ENCODE peak calls at places on chromosomes 6 and 20, in four cellular contexts. V is transverse colon, S is sigmoid colon, J is GM12892. X is an unnamed sample.

GRCh38 chr6:101396552-101397173 is 3.2 kb downstream of the GRIK2 start:
- DNase-seq in V (peak; percentile 60), S (no peak), J (no peak), X (no peak)

GRCh38 chr6:10381133-10381829 is 33.6 kb downstream of the TFAP2A start:
- DNase-seq in V (no peak), S (no peak), J (no peak), X (no peak)

GRCh38 chr20:418858-419365 is 10.8 kb downstream of the RBCK1 start:
- DNase-seq in V (no peak), S (no peak), J (no peak), X (peak; percentile 68)

GRCh38 chr6:129105035-129105434 is 222.1 kb downstream of the LAMA2 start:
- DNase-seq in V (no peak), S (no peak), J (no peak), X (no peak)

GRCh38 chr20:16701296-16701695 is 28.5 kb upstream of the SNRPB2 start:
- DNase-seq in V (no peak), S (no peak), J (no peak), X (no peak)

GRCh38 chr6:116359835-116360234 is 10.9 kb upstream of the DSE start:
- DNase-seq in V (no peak), S (no peak), J (no peak), X (no peak)

GRCh38 chr6:154471609-154472362 is 38.7 kb downstream of the CNKSR3 start:
- DNase-seq in V (no peak), S (no peak), J (no peak), X (no peak)

GRCh38 chr6:15131234-15132195 is 114.4 kb upstream of the JARID2 start:
- DNase-seq in V (no peak), S (no peak), J (no peak), X (no peak)

GRCh38 chr20:14845199-14846160 is 508.1 kb upstream of the FLRT3 start:
- DNase-seq in V (no peak), S (no peak), J (no peak), X (no peak)

GRCh38 chr20:2840138-2840966 is at the start of the genes PCED1A and VPS16:
- DNase-seq in V (peak; percentile 88), S (peak; percentile 93), J (peak; percentile 99), X (peak; percentile 97)
- TF ChIP-seq POLR2A in V (peak; percentile 72), S (peak; percentile 25), J (peak; percentile 78), X (no peak)

GRCh38 chr20:63626424-63627128 is at the start of gene GMEB2:
- DNase-seq in V (peak; percentile 76), S (peak; percentile 90), J (peak; percentile 86), X (peak; percentile 95)
- TF ChIP-seq POLR2A in V (peak; percentile 23), S (peak; percentile 10), J (peak; percentile 64), X (no peak)

DNA sequence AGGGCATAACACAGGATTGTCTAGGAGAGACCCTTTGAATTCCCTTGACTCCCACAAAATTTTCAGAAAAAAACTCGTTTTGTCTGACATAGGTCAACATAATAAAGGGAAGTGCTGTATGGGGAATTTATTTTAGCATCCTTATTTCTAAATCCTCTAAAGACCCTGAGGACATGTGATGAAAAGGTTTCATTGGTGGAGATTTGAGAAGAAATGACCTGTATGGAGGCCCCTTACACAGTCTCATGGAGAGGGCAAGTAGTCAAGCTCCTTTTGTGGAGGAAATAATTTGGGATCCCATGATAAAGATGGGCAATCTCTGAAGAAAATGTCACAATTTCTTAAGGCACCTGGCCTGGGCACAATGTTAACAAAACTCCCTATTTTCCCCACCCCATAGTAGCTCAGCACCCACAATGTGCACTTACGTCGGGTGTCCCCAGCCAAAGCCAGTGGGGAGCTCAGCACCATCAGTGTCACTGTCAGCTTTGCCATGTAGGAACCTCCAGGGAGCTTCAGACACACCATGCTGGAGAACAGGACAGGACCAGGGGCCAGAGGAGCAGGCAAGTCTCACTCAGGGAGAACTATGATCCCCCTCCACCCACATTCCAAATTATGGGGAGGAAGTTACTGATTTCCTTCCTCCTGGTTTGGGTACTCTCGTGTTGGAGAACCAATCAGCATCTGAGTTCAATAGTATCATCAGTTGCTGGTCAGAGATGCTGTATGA is at the start of gene HLA-DRB5:
- DNase-seq in V (peak; percentile 15), S (peak; percentile 56), J (no peak), X (peak; percentile 83)
- TF ChIP-seq POLR2A in V (no peak), S (no peak), J (peak; percentile 84), X (peak; percentile 86)

GRCh38 chr6:159168536-159169192 is 536 bp upstream of the FNDC1 start:
- DNase-seq in V (peak; percentile 24), S (peak; percentile 85), J (no peak), X (no peak)

GRCh38 chr6:159169193-159169555 is at the start of gene FNDC1:
- DNase-seq in V (peak; percentile 22), S (no peak), J (peak; percentile 85), X (no peak)

GRCh38 chr6:159169557-159170332 is 545 bp downstream of the FNDC1 start:
- DNase-seq in V (no peak), S (peak; percentile 69), J (peak; percentile 28), X (no peak)

DNA sequence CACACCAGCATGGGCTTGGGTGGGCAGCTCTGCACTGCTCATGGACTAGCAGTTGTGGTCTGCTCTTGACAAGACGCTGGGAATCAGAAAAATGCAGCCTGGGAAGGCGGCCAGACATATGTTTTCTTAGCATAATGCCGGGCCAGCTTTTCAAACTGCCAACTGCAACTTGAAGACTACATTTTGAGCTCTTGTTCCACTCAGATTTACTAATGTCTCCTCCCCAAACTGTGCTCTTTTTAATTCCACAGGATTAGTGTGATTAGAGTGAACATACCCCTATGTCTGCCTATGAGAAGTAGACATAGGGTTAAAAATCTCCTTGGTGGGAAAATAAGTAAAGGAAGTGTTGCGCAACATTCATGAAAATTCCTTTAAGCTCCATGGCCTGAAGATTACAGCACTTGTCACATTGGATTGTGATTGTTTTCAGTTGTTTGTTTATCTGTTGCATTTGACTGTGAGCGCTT is 5.3 kb upstream of the FNDC1 start:
- DNase-seq in V (no peak), S (no peak), J (no peak), X (no peak)
- TF ChIP-seq POLR2A in V (no peak), S (no peak), J (no peak), X (no peak)

DNA sequence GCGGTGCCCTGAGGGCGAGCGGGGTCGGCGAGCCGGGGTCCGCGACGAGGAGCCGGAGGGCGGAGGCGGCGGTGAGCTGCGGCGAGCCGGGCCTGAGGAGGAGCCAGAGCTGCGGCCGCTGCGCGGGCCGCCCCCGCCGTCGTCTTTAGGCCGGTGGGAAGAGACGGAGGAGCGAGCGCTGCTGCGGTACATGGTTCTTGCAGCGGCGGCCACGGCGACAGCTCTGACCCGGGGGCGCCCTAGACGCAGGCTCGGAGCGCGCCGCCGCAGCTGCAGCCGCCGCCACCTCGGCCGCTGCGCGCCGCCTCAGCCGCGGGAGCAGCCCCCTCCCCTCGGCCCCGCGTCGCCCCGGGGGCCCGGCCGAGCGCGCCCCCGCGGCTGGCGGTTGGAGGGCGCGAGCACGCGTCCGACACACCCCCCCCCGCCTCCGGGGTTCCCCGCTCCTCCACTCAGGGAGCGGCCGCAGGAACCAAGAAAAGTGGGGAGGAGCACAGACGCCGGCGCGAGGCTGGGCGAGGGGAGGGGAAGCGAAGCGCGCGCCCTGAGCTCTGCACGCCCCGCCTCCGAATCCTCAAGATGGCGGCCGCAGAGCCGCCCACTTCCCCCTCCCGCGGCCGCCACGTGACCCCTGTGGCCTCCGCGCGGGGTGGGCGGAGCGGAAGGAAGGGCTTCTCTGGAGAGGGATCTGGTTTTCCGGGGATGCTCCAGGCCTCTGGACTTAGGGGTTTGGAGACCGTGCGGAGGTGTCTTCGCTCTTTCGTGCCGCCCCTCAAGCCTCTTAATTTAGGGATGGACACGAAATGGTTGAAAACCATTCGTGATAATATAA is at the start of gene ZNF318:
- DNase-seq in V (peak; percentile 97), S (peak; percentile 98), J (peak; percentile 81), X (peak; percentile 99)
- TF ChIP-seq POLR2A in V (peak; percentile 42), S (no peak), J (peak; percentile 59), X (peak; percentile 31)

X was measured in spleen.